ENCODE peak calls at places on chromosomes 11 and 22, in eight cellular contexts. L is HTR-8/SVneo, A is GM12865, E is AG09319, H is germinal center, M is posterior vena cava, J is left ventricle myocardium inferior, X is NCI-H345. R is an unnamed sample.

GRCh38 chr11:65489061-65489705 is 9.7 kb upstream of the MALAT1 start:
- DNase-seq in L (peak), A (no peak), E (no peak), H (no peak), M (peak), J (peak), X (no peak), R (peak)

GRCh38 chr11:73293356-73293936 is 14.6 kb upstream of the ARHGEF17 start:
- DNase-seq in L (no peak), A (no peak), E (no peak), H (no peak), M (no peak), J (no peak), X (no peak), R (no peak)

GRCh38 chr11:70423523-70424505 is 25.5 kb downstream of the CTTN start:
- DNase-seq in L (peak), A (peak), E (peak), H (no peak), M (peak), J (no peak), X (no peak), R (no peak)

GRCh38 chr22:48476599-48476998 is 1351.1 kb downstream of the BRD1 start:
- DNase-seq in L (no peak), A (no peak), E (no peak), H (no peak), M (no peak), J (no peak), X (no peak), R (no peak)

GRCh38 chr11:35485656-35486318 is 39.6 kb downstream of the PAMR1 start:
- DNase-seq in L (peak), A (peak), E (no peak), H (peak), M (peak), J (peak), X (peak), R (peak)

GRCh38 chr11:117595440-117595839 is 201.6 kb downstream of the DSCAML1 start:
- DNase-seq in L (no peak), A (no peak), E (no peak), H (no peak), M (no peak), J (no peak), X (no peak), R (no peak)

GRCh38 chr11:78551066-78551465 is 23.6 kb downstream of the NARS2 start:
- DNase-seq in L (no peak), A (no peak), E (no peak), H (no peak), M (no peak), J (no peak), X (no peak), R (no peak)

GRCh38 chr11:506950-507726 is at the start of gene RNH1:
- DNase-seq in L (peak), A (peak), E (peak), H (peak), M (peak), J (peak), X (peak), R (peak)

GRCh38 chr11:93591247-93591898 is 48.2 kb upstream of the SMCO4 start:
- DNase-seq in L (no peak), A (peak), E (no peak), H (no peak), M (no peak), J (no peak), X (no peak), R (no peak)

GRCh38 chr11:90204407-90204806 is 18.4 kb downstream of the CHORDC1 start:
- DNase-seq in L (no peak), A (no peak), E (no peak), H (no peak), M (peak), J (no peak), X (no peak), R (no peak)

GRCh38 chr22:22882033-22882717 is 5.4 kb upstream of the IGLL5 start:
- DNase-seq in L (no peak), A (peak), E (no peak), H (peak), M (no peak), J (no peak), X (no peak), R (no peak)

GRCh38 chr11:76641905-76642304 is 28.6 kb downstream of the LRRC32 start:
- DNase-seq in L (no peak), A (no peak), E (no peak), H (no peak), M (no peak), J (no peak), X (no peak), R (peak)

GRCh38 chr11:129814244-129814992 is 1.2 kb upstream of the TMEM45B start:
- DNase-seq in L (no peak), A (no peak), E (no peak), H (no peak), M (no peak), J (no peak), X (peak), R (no peak)

GRCh38 chr22:30649430-30650007 is 13.9 kb downstream of the SLC35E4 start:
- DNase-seq in L (peak), A (peak), E (no peak), H (peak), M (peak), J (peak), X (no peak), R (no peak)

GRCh38 chr11:14029971-14030531 is 67.5 kb downstream of the SPON1 start:
- DNase-seq in L (no peak), A (no peak), E (peak), H (no peak), M (peak), J (peak), X (peak), R (peak)

GRCh38 chr11:73317373-73317772 is 9.3 kb downstream of the ARHGEF17 start:
- DNase-seq in L (no peak), A (no peak), E (no peak), H (no peak), M (peak), J (peak), X (no peak), R (peak)

GRCh38 chr11:97225794-97226193 is 836.0 kb downstream of the JRKL start:
- DNase-seq in L (no peak), A (no peak), E (no peak), H (no peak), M (no peak), J (no peak), X (no peak), R (no peak)

GRCh38 chr11:117662255-117662654 is 134.8 kb downstream of the DSCAML1 start:
- DNase-seq in L (no peak), A (no peak), E (no peak), H (no peak), M (no peak), J (no peak), X (no peak), R (no peak)

GRCh38 chr11:1014276-1014675 is 22.2 kb downstream of the MUC6 start:
- DNase-seq in L (no peak), A (no peak), E (no peak), H (no peak), M (no peak), J (no peak), X (no peak), R (no peak)